ENCODE peak calls at places on chromosome 19, in five cellular contexts. A is testis; W is CD8-positive, alpha-beta T cell; D is psoas muscle; T is GM06990. O is an unnamed sample. For H3K36me3, the result is how much of the 10 kb centered on the place peaks cover.

GRCh38 chr19:46748325-46749109 is 2.3 kb upstream of the STRN4 start:
- DNase-seq in A (peak), T (no peak), W (peak), D (peak), O (peak)

GRCh38 chr19:11377237-11377636 is 2.8 kb downstream of the SWSAP1 start:
- DNase-seq in A (no peak), D (no peak), W (no peak), T (no peak), O (peak)

GRCh38 chr19:52945652-52946321 is 16.9 kb downstream of the ZNF816 start:
- DNase-seq in A (no peak), D (no peak), W (no peak), T (no peak), O (no peak)

GRCh38 chr19:11295665-11296245 is at the start of gene TSPAN16:
- DNase-seq in W (no peak), T (no peak), D (no peak), A (no peak), O (no peak)

GRCh38 chr19:34034318-34034846 is 137.9 kb upstream of the LSM14A start:
- DNase-seq in A (no peak), W (no peak), T (no peak), D (no peak), O (no peak)

GRCh38 chr19:34131100-34131499 is 41.2 kb upstream of the LSM14A start:
- DNase-seq in A (no peak), D (no peak), T (no peak), W (no peak), O (no peak)

GRCh38 chr19:51354742-51355148 is 11.4 kb downstream of the ETFB start:
- DNase-seq in T (no peak), D (no peak), A (peak), W (no peak), O (no peak)

GRCh38 chr19:1851581-1852293 is 3.5 kb upstream of the REXO1 start:
- DNase-seq in W (peak), D (peak), T (no peak), A (no peak), O (no peak)

GRCh38 chr19:33344210-33344609 is 29.3 kb upstream of the CEBPG start:
- DNase-seq in D (no peak), W (no peak), T (no peak), A (peak), O (no peak)

GRCh38 chr19:3700242-3701032 is at the start of gene PIP5K1C:
- DNase-seq in D (peak), W (peak), A (peak), T (peak), O (peak)

GRCh38 chr19:17467471-17468301 is 2.6 kb upstream of the SLC27A1 start:
- DNase-seq in A (no peak), T (no peak), D (no peak), W (no peak), O (no peak)

GRCh38 chr19:30227661-30228112 is 144.5 kb upstream of the ZNF536 start:
- DNase-seq in T (peak), D (peak), W (no peak), A (peak), O (no peak)

GRCh38 chr19:33685541-33685940 is 63.8 kb downstream of the CHST8 start:
- DNase-seq in D (no peak), W (no peak), T (no peak), A (no peak), O (no peak)

GRCh38 chr19:35269425-35270117 is 809 bp downstream of the USF2 start:
- DNase-seq in T (peak), D (peak), A (peak), W (peak), O (peak)

GRCh38 chr19:30066781-30067759 is 125.0 kb downstream of the URI1 start:
- DNase-seq in T (no peak), W (no peak), D (no peak), A (no peak), O (no peak)

GRCh38 chr19:794989-795658 is 2.1 kb upstream of the PTBP1 start:
- DNase-seq in A (no peak), D (peak), W (no peak), T (no peak), O (no peak)

GRCh38 chr19:373391-374182 is 29.0 kb upstream of the MIER2 start:
- DNase-seq in D (no peak), A (no peak), W (no peak), T (no peak), O (no peak)

GRCh38 chr19:19113040-19113541 is 25.2 kb downstream of the TMEM161A start:
- DNase-seq in D (no peak), W (no peak), T (no peak), A (no peak), O (no peak)

GRCh38 chr19:53657778-53658177 is 26.0 kb downstream of the DPRX start:
- DNase-seq in A (no peak), T (no peak), D (no peak), W (no peak), O (no peak)

GRCh38 chr19:33214621-33215020 is 11.0 kb downstream of the SLC7A10 start:
- DNase-seq in T (no peak), D (no peak), A (no peak), W (no peak), O (peak)

GRCh38 chr19:30123109-30123508 is 181.1 kb downstream of the URI1 start:
- DNase-seq in A (no peak), D (no peak), W (no peak), T (no peak), O (no peak)

GRCh38 chr19:16324384-16325160 is at the start of gene KLF2:
- DNase-seq in A (peak), W (peak), T (peak), D (peak), O (peak)

GRCh38 chr19:12065100-12065538 is 588 bp downstream of the ZNF844 start:
- DNase-seq in T (no peak), D (peak), W (peak), A (peak), O (no peak)

GRCh38 chr19:17871878-17872250 is at the start of gene SLC5A5:
- DNase-seq in W (no peak), A (no peak), D (no peak), T (no peak), O (no peak)

GRCh38 chr19:29547981-29548380 is 22.2 kb downstream of the VSTM2B start:
- DNase-seq in W (no peak), D (no peak), A (no peak), T (no peak), O (no peak)

GRCh38 chr19:3722443-3723109 is 14.4 kb downstream of the TJP3 start:
- DNase-seq in T (no peak), W (no peak), A (no peak), D (no peak), O (no peak)

GRCh38 chr19:2455481-2456300 is 1.1 kb downstream of the LMNB2 start:
- DNase-seq in A (peak), T (peak), D (peak), W (peak), O (no peak)

GRCh38 chr19:15297416-15298224 is 34.7 kb downstream of the BRD4 start:
- DNase-seq in A (no peak), D (no peak), W (no peak), T (no peak), O (peak)

GRCh38 chr19:28345811-28346210 is 867.1 kb downstream of the UQCRFS1 start:
- DNase-seq in T (no peak), A (no peak), D (no peak), W (no peak), O (no peak)

GRCh38 chr19:9674669-9675357 is at the start of gene ZNF562:
- DNase-seq in W (peak), T (peak), A (peak), D (peak), O (peak)

GRCh38 chr19:2774953-2775555 is 8.0 kb downstream of the SGTA start:
- DNase-seq in D (no peak), W (no peak), A (no peak), T (no peak), O (no peak)

GRCh38 chr19:6125571-6125989 is 9.9 kb upstream of the ACSBG2 start:
- DNase-seq in W (peak), A (peak), T (peak), D (peak), O (peak)

GRCh38 chr19:54576411-54576976 is 2.9 kb downstream of the LILRA2 start:
- DNase-seq in T (no peak), A (no peak), W (no peak), D (no peak), O (no peak)

GRCh38 chr19:58261968-58262921 is 16.5 kb upstream of the ZNF8 start:
- DNase-seq in A (no peak), D (no peak), W (no peak), T (no peak), O (no peak)
- H3K36me3 ChIP-seq in A (under half), D (under half), W (under half), T (under half), O (under half)

DNA sequence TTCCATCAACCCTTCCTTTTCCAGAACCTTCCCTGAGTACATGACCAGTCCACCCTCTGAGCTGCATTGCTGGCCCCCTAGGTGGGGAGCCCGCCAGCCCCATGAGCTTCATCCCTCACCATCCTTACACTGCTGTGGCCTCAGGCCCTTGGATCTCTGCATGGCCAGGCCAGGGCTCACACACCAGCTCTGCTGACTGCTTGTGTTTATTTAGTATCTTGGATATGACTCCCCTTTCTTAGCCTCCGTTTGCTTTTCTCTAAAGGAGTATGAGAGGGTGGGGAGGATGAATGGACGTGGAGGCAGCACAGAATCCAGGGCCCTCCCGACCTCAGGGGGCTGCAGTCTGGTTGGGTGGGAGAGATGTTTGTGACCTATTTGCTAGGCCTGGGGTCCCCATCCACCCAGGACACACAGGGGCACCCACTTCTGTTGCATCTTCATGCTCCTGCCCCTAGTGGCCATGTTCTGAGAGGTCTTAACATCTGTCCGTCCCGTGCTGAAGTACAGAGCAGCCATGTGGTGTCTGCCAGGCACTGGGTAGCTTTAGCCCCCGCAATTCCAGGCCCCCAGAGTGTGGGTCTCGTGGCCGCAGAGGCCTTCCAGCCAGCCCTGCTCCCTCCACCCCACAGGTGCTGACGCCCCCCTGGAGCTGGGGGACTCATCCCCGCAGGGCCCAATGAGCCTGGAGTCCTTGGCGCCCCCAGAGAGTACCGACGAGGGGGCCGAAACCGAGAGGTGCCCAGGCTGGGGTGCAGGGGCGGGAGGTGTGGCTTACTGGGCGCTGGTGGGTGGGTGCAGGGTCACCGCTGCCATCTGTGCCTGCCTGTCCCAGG is 13.0 kb downstream of the ARHGEF1 start:
- DNase-seq in A (no peak), W (no peak), D (no peak), T (no peak), O (no peak)
- TF ChIP-seq CTCF in A (no peak), W (peak), D (no peak), T (peak), O (peak)

GRCh38 chr19:41495589-41495988 is 52.6 kb downstream of the ERICH4 start:
- DNase-seq in A (no peak), W (no peak), D (no peak), T (no peak), O (no peak)
- H3K36me3 ChIP-seq in A (under half), W (under half), D (under half), T (under half), O (under half)

DNA sequence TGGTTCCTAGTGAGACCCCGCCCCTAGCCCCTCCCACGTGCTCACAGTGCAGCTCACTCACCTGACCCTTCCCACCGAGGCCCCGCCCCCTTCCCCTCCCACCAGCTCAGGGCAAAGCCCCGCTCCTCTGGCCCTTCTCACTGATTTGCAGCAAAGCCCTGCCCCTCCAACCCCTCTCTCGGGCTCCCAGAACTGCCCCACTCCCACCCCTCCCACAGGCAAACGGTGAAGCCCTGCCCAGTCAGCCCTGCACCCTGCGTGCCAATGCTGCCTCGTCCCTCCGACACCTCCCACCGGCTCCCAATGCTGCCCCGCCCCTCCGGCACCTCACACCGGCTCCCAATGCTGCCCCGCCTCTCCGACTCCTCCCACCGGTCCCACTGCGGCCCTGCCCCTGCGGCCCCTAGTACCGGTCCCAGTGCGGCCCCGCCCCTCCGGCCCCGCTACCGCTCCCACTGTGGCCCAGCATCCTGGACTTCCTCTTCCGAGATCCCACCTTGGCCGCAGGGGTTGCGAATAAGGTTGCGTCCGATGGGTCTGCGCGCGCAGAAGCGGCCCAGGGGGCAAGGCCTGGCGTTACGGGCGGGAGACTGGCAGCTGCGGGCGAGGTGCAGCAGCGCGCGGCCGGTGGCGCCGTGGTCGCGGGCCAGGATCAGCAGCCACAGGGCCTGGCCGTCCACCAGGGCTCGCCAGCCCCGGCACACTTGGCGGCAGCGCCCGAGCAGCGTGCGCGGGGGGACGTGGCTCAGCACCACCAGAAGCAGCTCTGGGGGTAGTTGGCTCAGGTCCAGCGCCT is 783 bp downstream of the FBXO27 start:
- DNase-seq in A (peak), W (peak), D (peak), T (peak), O (peak)
- TF ChIP-seq CTCF in A (no peak), W (no peak), D (no peak), T (no peak), O (no peak)

DNA sequence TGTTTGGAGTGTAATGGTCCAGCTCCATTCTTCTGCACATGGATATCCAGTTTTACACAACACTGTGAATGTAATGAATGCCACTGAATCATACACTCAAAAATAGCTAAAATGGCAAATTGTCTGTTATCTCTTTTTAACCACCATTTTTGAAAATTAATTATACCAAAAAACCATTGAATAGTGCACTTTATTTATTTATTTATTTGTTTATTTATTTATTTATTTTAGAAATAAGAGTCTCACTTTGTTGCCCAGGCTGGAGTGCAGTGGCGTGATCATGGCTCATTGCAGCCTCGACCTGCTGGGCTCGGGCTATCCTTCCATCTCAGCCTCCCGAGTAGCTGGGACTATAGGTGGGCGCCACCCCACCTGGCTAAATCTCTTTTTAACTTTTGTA is 7.3 kb upstream of the CEACAM19 start:
- DNase-seq in W (no peak), T (no peak), D (no peak), A (no peak), O (no peak)
- H3K36me3 ChIP-seq in W (under half), T (under half), D (under half), A (under half), O (under half)

DNA sequence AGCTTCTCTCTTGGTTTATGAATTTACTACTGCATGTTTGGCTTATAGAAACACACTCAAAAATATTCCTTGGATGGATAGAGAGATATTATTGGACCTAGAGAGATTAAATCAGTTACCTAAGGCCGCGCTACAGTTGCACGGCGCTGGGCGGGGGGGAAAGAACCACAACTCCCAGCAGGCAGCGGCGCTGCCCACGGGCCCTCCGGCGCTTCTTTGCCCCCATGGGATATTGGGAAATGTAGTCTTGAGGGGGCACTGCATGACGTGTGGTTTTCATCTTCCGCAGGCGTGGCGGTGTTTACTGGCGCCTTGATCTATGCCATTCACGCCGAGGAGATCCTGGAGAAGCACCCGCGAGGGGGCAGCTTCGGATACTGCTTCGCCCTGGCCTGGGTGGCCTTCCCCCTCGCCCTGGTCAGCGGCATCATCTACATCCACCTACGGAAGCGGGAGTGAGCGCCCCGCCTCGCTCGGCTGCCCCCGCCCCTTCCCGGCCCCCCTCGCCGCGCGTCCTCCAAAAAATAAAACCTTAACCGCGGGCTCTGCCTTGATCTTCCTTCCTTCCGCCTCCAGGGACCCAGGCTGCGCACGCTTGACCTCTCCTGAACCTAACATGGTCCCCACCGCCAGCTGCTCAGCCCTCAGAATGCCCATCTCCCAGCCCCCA is 4.8 kb downstream of the EMP3 start:
- DNase-seq in A (peak), D (peak), T (peak), W (peak), O (peak)
- TF ChIP-seq CTCF in A (no peak), D (no peak), T (peak), W (no peak), O (peak)